ENCODE peak calls at places on chromosomes 13 and 19, in seven cellular contexts. One of them, this sample, is unnamed.

GRCh38 chr19:33302974-33303790 is 848 bp upstream of the CEBPA start:
- DNase-seq in PC-3: peak
- DNase-seq in GM23248: peak
- DNase-seq in MM.1S: no peak
- DNase-seq in hepatocyte: peak
- DNase-seq in neural progenitor cell: peak
- DNase-seq in HCT116: no peak
- DNase-seq in this sample: peak

GRCh38 chr19:7888145-7888825 is at the start of gene LRRC8E:
- DNase-seq in PC-3: peak
- DNase-seq in GM23248: peak
- DNase-seq in MM.1S: no peak
- DNase-seq in hepatocyte: peak
- DNase-seq in neural progenitor cell: peak
- DNase-seq in HCT116: no peak
- DNase-seq in this sample: peak

GRCh38 chr13:47175172-47175806 is 278.4 kb upstream of the HTR2A start:
- DNase-seq in PC-3: peak
- DNase-seq in GM23248: peak
- DNase-seq in MM.1S: no peak
- DNase-seq in hepatocyte: no peak
- DNase-seq in neural progenitor cell: no peak
- DNase-seq in HCT116: no peak
- DNase-seq in this sample: no peak

GRCh38 chr19:29858000-29858596 is 46.3 kb downstream of the CCNE1 start:
- DNase-seq in PC-3: peak
- DNase-seq in GM23248: peak
- DNase-seq in MM.1S: peak
- DNase-seq in hepatocyte: peak
- DNase-seq in neural progenitor cell: peak
- DNase-seq in HCT116: no peak
- DNase-seq in this sample: peak

GRCh38 chr19:47637550-47637949 is 28.6 kb downstream of the BICRA start:
- DNase-seq in PC-3: no peak
- DNase-seq in GM23248: peak
- DNase-seq in MM.1S: no peak
- DNase-seq in hepatocyte: no peak
- DNase-seq in neural progenitor cell: no peak
- DNase-seq in HCT116: no peak
- DNase-seq in this sample: no peak

GRCh38 chr13:108932206-108932605 is 302.8 kb downstream of the MYO16 start:
- DNase-seq in PC-3: no peak
- DNase-seq in GM23248: no peak
- DNase-seq in MM.1S: no peak
- DNase-seq in hepatocyte: no peak
- DNase-seq in neural progenitor cell: no peak
- DNase-seq in HCT116: no peak
- DNase-seq in this sample: no peak

GRCh38 chr19:41456342-41456918 is 13.5 kb downstream of the ERICH4 start:
- DNase-seq in PC-3: no peak
- DNase-seq in GM23248: peak
- DNase-seq in MM.1S: no peak
- DNase-seq in hepatocyte: no peak
- DNase-seq in neural progenitor cell: no peak
- DNase-seq in HCT116: no peak
- DNase-seq in this sample: no peak

GRCh38 chr13:24685314-24685713 is 5.1 kb downstream of the ATP12A start:
- DNase-seq in PC-3: no peak
- DNase-seq in GM23248: no peak
- DNase-seq in MM.1S: no peak
- DNase-seq in hepatocyte: no peak
- DNase-seq in neural progenitor cell: no peak
- DNase-seq in HCT116: no peak
- DNase-seq in this sample: no peak

GRCh38 chr13:105446197-105446596 is 1089.3 kb downstream of the EFNB2 start:
- DNase-seq in PC-3: no peak
- DNase-seq in GM23248: no peak
- DNase-seq in MM.1S: no peak
- DNase-seq in hepatocyte: no peak
- DNase-seq in neural progenitor cell: no peak
- DNase-seq in HCT116: no peak
- DNase-seq in this sample: no peak

GRCh38 chr13:36051082-36051481 is 80.1 kb downstream of the DCLK1 start:
- DNase-seq in PC-3: no peak
- DNase-seq in GM23248: peak
- DNase-seq in MM.1S: no peak
- DNase-seq in hepatocyte: no peak
- DNase-seq in neural progenitor cell: no peak
- DNase-seq in HCT116: no peak
- DNase-seq in this sample: no peak

GRCh38 chr19:54420068-54420382 is 4.8 kb downstream of the TTYH1 start:
- DNase-seq in PC-3: no peak
- DNase-seq in GM23248: no peak
- DNase-seq in MM.1S: no peak
- DNase-seq in hepatocyte: no peak
- DNase-seq in neural progenitor cell: no peak
- DNase-seq in HCT116: no peak
- DNase-seq in this sample: no peak

GRCh38 chr19:54421521-54421920 is 6.3 kb downstream of the TTYH1 start:
- DNase-seq in PC-3: no peak
- DNase-seq in GM23248: no peak
- DNase-seq in MM.1S: no peak
- DNase-seq in hepatocyte: no peak
- DNase-seq in neural progenitor cell: no peak
- DNase-seq in HCT116: no peak
- DNase-seq in this sample: no peak

GRCh38 chr19:54418930-54419800 is 3.9 kb downstream of the TTYH1 start:
- DNase-seq in PC-3: no peak
- DNase-seq in GM23248: no peak
- DNase-seq in MM.1S: no peak
- DNase-seq in hepatocyte: no peak
- DNase-seq in neural progenitor cell: no peak
- DNase-seq in HCT116: no peak
- DNase-seq in this sample: no peak

GRCh38 chr19:54421169-54421516 is 5.9 kb downstream of the TTYH1 start:
- DNase-seq in PC-3: no peak
- DNase-seq in GM23248: no peak
- DNase-seq in MM.1S: no peak
- DNase-seq in hepatocyte: no peak
- DNase-seq in neural progenitor cell: no peak
- DNase-seq in HCT116: no peak
- DNase-seq in this sample: no peak

DNA sequence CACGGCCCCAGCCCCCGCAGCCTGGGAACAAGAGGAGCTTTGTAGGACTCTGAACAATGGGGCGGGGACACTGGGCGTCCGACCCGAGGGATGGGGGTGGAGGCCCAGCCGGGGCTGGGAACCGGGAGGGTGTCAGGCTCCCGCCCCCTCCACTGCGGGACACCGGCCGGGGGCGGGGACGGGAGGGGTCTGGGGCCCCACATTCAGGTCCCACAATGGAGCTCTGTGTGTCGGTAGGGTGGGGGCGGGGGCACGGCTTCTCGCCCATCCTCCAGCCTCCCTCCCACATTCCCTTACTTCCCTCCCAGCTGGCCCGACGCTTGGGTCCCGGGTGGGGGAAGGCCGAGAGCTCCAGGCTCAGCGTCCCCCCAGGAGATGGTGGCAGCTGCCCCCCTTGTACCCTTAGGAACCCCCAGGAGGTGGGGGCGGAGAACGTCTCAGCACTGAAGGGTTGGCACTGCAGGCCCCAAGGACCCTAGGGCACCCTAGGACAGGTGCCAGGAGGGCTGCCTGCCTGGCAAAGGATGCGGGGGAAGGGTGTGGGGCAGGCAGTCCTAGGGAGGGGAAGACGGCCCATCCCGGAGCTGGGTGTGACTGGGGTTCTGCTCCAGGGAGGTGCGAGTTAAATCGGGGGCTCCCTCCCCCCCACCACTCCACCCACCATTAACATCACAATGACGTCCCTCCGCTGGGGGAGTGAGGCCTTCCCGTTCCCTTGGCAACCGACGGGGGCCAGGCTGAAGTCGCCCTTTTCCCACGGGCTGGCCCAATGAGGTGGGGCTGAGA is 5.3 kb downstream of the TTYH1 start:
- DNase-seq in PC-3: no peak
- DNase-seq in GM23248: no peak
- DNase-seq in MM.1S: no peak
- DNase-seq in hepatocyte: peak
- DNase-seq in neural progenitor cell: peak
- DNase-seq in HCT116: no peak
- DNase-seq in this sample: peak
- TF ChIP-seq EZH2 in PC-3: no peak
- TF ChIP-seq EZH2 in GM23248: no peak
- TF ChIP-seq EZH2 in MM.1S: no peak
- TF ChIP-seq EZH2 in hepatocyte: no peak
- TF ChIP-seq EZH2 in neural progenitor cell: no peak
- TF ChIP-seq EZH2 in HCT116: no peak
- TF ChIP-seq EZH2 in this sample: no peak

GRCh38 chr13:41505209-41505835 is 48.0 kb downstream of the RGCC start:
- DNase-seq in PC-3: peak
- DNase-seq in GM23248: peak
- DNase-seq in MM.1S: no peak
- DNase-seq in hepatocyte: no peak
- DNase-seq in neural progenitor cell: no peak
- DNase-seq in HCT116: no peak
- DNase-seq in this sample: no peak
- TF ChIP-seq EZH2phosphoT487 in PC-3: no peak
- TF ChIP-seq EZH2phosphoT487 in GM23248: no peak
- TF ChIP-seq EZH2phosphoT487 in MM.1S: no peak
- TF ChIP-seq EZH2phosphoT487 in hepatocyte: no peak
- TF ChIP-seq EZH2phosphoT487 in neural progenitor cell: no peak
- TF ChIP-seq EZH2phosphoT487 in HCT116: no peak
- TF ChIP-seq EZH2phosphoT487 in this sample: no peak

DNA sequence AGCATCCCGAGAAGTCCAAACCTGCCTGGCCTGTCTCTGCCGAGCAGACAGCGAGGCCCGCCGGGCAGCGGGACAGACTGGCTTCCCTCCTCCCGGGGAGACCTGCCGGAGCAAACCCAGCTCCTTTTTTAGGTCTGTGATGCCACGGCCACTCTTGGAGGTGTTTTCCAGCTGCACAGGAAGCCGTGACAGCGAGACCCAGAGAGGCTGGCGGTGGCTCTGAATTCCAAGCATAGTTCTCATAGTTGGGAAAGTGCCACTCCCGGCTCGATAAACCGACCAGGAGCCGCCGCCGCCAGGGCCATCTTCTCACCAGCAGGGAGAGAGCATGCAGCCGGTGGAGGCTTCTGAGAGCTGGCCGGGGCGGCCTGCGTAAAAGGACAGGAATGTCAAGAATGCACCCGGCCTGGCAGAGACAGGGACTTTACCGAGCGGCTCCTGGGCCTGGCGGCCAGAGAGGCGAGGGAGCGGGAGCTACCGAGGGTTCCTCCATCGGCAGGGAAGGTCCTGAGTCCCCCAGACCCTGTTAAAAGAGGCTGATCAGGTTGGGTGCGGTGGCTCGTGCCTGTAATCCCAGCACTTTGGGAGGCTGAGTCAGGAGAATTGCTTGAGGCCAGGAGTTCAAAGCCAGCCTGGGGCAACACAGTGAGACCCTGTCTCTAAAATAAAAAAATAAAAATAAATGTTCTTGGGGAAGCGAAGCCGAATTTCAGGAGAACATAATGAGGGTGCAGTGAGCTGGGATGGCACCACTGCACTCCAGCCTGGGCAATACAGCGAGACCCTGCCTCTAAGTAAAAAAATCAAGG is 64.9 kb downstream of the GADD45B start:
- DNase-seq in PC-3: peak
- DNase-seq in GM23248: peak
- DNase-seq in MM.1S: no peak
- DNase-seq in hepatocyte: peak
- DNase-seq in neural progenitor cell: peak
- DNase-seq in HCT116: peak
- DNase-seq in this sample: peak
- TF ChIP-seq EZH2 in PC-3: no peak
- TF ChIP-seq EZH2 in GM23248: no peak
- TF ChIP-seq EZH2 in MM.1S: no peak
- TF ChIP-seq EZH2 in hepatocyte: no peak
- TF ChIP-seq EZH2 in neural progenitor cell: no peak
- TF ChIP-seq EZH2 in HCT116: no peak
- TF ChIP-seq EZH2 in this sample: no peak

GRCh38 chr19:6101991-6102390 is 8.3 kb downstream of the RFX2 start:
- DNase-seq in PC-3: no peak
- DNase-seq in GM23248: no peak
- DNase-seq in MM.1S: no peak
- DNase-seq in hepatocyte: no peak
- DNase-seq in neural progenitor cell: no peak
- DNase-seq in HCT116: no peak
- DNase-seq in this sample: no peak

GRCh38 chr19:6105444-6105843 is 4.9 kb downstream of the RFX2 start:
- DNase-seq in PC-3: no peak
- DNase-seq in GM23248: no peak
- DNase-seq in MM.1S: no peak
- DNase-seq in hepatocyte: no peak
- DNase-seq in neural progenitor cell: no peak
- DNase-seq in HCT116: no peak
- DNase-seq in this sample: no peak

GRCh38 chr19:6101291-6101690 is 9.0 kb downstream of the RFX2 start:
- DNase-seq in PC-3: no peak
- DNase-seq in GM23248: no peak
- DNase-seq in MM.1S: no peak
- DNase-seq in hepatocyte: no peak
- DNase-seq in neural progenitor cell: no peak
- DNase-seq in HCT116: no peak
- DNase-seq in this sample: no peak

GRCh38 chr19:6103894-6104293 is 6.4 kb downstream of the RFX2 start:
- DNase-seq in PC-3: no peak
- DNase-seq in GM23248: peak
- DNase-seq in MM.1S: no peak
- DNase-seq in hepatocyte: no peak
- DNase-seq in neural progenitor cell: no peak
- DNase-seq in HCT116: no peak
- DNase-seq in this sample: no peak

GRCh38 chr19:6103217-6103644 is 7.1 kb downstream of the RFX2 start:
- DNase-seq in PC-3: peak
- DNase-seq in GM23248: peak
- DNase-seq in MM.1S: no peak
- DNase-seq in hepatocyte: no peak
- DNase-seq in neural progenitor cell: no peak
- DNase-seq in HCT116: no peak
- DNase-seq in this sample: no peak
- TF ChIP-seq EZH2phosphoT487 in PC-3: no peak
- TF ChIP-seq EZH2phosphoT487 in GM23248: no peak
- TF ChIP-seq EZH2phosphoT487 in MM.1S: no peak
- TF ChIP-seq EZH2phosphoT487 in hepatocyte: no peak
- TF ChIP-seq EZH2phosphoT487 in neural progenitor cell: no peak
- TF ChIP-seq EZH2phosphoT487 in HCT116: no peak
- TF ChIP-seq EZH2phosphoT487 in this sample: no peak

This sample was measured in GM23338.